ENCODE peak calls at places on chromosome 3, in five cellular contexts. One of them, this sample, is unnamed.

GRCh38 chr3:139339219-139339906 is 4.5 kb upstream of the MRPS22 start:
- DNase-seq in ELF-1: no peak
- DNase-seq in GM13977: no peak
- DNase-seq in K562: peak; percentile 69
- DNase-seq in T-helper 17 cell: no peak
- DNase-seq in this sample: peak; percentile 46

GRCh38 chr3:170499562-170500156 is 81.0 kb downstream of the CLDN11 start:
- DNase-seq in GM13977: peak; percentile 62
- DNase-seq in K562: peak; percentile 27
- DNase-seq in T-helper 17 cell: no peak
- DNase-seq in ELF-1: peak; percentile 59
- DNase-seq in this sample: peak; percentile 75

GRCh38 chr3:45993421-45994027 is 2.1 kb downstream of the FYCO1 start:
- DNase-seq in GM13977: peak; percentile 30
- DNase-seq in ELF-1: no peak
- DNase-seq in K562: no peak
- DNase-seq in T-helper 17 cell: peak; percentile 55
- DNase-seq in this sample: no peak

GRCh38 chr3:108235290-108235689 is 13.1 kb upstream of the IFT57 start:
- DNase-seq in GM13977: no peak
- DNase-seq in ELF-1: no peak
- DNase-seq in T-helper 17 cell: no peak
- DNase-seq in K562: no peak
- DNase-seq in this sample: no peak

GRCh38 chr3:142459929-142460328 is 12.1 kb upstream of the XRN1 start:
- DNase-seq in K562: no peak
- DNase-seq in GM13977: no peak
- DNase-seq in T-helper 17 cell: no peak
- DNase-seq in ELF-1: no peak
- DNase-seq in this sample: no peak

GRCh38 chr3:126508539-126508938 is 9.0 kb downstream of the UROC1 start:
- DNase-seq in GM13977: no peak
- DNase-seq in ELF-1: no peak
- DNase-seq in T-helper 17 cell: no peak
- DNase-seq in K562: no peak
- DNase-seq in this sample: no peak

GRCh38 chr3:99902091-99902490 is 84.4 kb downstream of the CMSS1 start:
- DNase-seq in GM13977: no peak
- DNase-seq in ELF-1: no peak
- DNase-seq in K562: no peak
- DNase-seq in T-helper 17 cell: no peak
- DNase-seq in this sample: no peak

GRCh38 chr3:5013021-5013906 is 34.0 kb downstream of the BHLHE40 start:
- DNase-seq in ELF-1: peak; percentile 84
- DNase-seq in K562: peak; percentile 91
- DNase-seq in GM13977: no peak
- DNase-seq in T-helper 17 cell: no peak
- DNase-seq in this sample: peak; percentile 95

GRCh38 chr3:174439621-174440349 is 419.3 kb upstream of the NAALADL2 start:
- DNase-seq in ELF-1: peak; percentile 27
- DNase-seq in T-helper 17 cell: no peak
- DNase-seq in GM13977: no peak
- DNase-seq in K562: no peak
- DNase-seq in this sample: peak; percentile 68

GRCh38 chr3:127035672-127036071 is 52.8 kb downstream of the PLXNA1 start:
- DNase-seq in T-helper 17 cell: no peak
- DNase-seq in ELF-1: no peak
- DNase-seq in K562: no peak
- DNase-seq in GM13977: no peak
- DNase-seq in this sample: no peak

GRCh38 chr3:151434151-151434890 is 26.5 kb downstream of the IGSF10 start:
- DNase-seq in T-helper 17 cell: no peak
- DNase-seq in ELF-1: no peak
- DNase-seq in K562: no peak
- DNase-seq in GM13977: no peak
- DNase-seq in this sample: no peak

GRCh38 chr3:48038971-48039481 is 22.8 kb upstream of the MAP4 start:
- DNase-seq in K562: no peak
- DNase-seq in GM13977: no peak
- DNase-seq in T-helper 17 cell: no peak
- DNase-seq in ELF-1: peak; percentile 32
- DNase-seq in this sample: peak; percentile 76

GRCh38 chr3:72482589-72483249 is 365.5 kb downstream of the SHQ1 start:
- DNase-seq in ELF-1: peak; percentile 63
- DNase-seq in T-helper 17 cell: peak; percentile 31
- DNase-seq in K562: no peak
- DNase-seq in GM13977: peak; percentile 47
- DNase-seq in this sample: peak; percentile 82

GRCh38 chr3:69408989-69409388 is 23.1 kb upstream of the FRMD4B start:
- DNase-seq in T-helper 17 cell: no peak
- DNase-seq in ELF-1: no peak
- DNase-seq in GM13977: no peak
- DNase-seq in K562: no peak
- DNase-seq in this sample: no peak

GRCh38 chr3:65371053-65371452 is 667.7 kb downstream of the MAGI1 start:
- DNase-seq in ELF-1: no peak
- DNase-seq in GM13977: no peak
- DNase-seq in T-helper 17 cell: no peak
- DNase-seq in K562: no peak
- DNase-seq in this sample: no peak

GRCh38 chr3:160564949-160565441 is 376 bp downstream of the KPNA4 start:
- DNase-seq in ELF-1: no peak
- DNase-seq in GM13977: peak; percentile 79
- DNase-seq in K562: no peak
- DNase-seq in T-helper 17 cell: peak; percentile 63
- DNase-seq in this sample: no peak

GRCh38 chr3:192930585-192930984 is 12.9 kb upstream of the MB21D2 start:
- DNase-seq in T-helper 17 cell: no peak
- DNase-seq in ELF-1: no peak
- DNase-seq in GM13977: no peak
- DNase-seq in K562: no peak
- DNase-seq in this sample: no peak

This sample was measured in islet precursor cell.